ENCODE peak calls at places on chromosomes 11 and 22, in seven cellular contexts. D is IMR-90, M is cardiac fibroblast, C is psoas muscle, S is fibroblast of pulmonary artery, F is AG04449, V is tibial artery. U is an unnamed sample.

GRCh38 chr11:87219266-87219665 is 181.5 kb downstream of the TMEM135 start:
- DNase-seq in D (no peak), M (no peak), C (no peak), S (no peak), F (no peak), V (no peak), U (peak; percentile 20)

GRCh38 chr11:58719406-58720117 is 12.2 kb downstream of the GLYAT start:
- DNase-seq in D (no peak), M (no peak), C (no peak), S (no peak), F (no peak), V (no peak), U (no peak)

GRCh38 chr22:26709617-26710390 is 52.4 kb downstream of the MIAT start:
- DNase-seq in D (peak; percentile 76), M (peak; percentile 80), C (no peak), S (peak; percentile 59), F (peak; percentile 17), V (no peak), U (peak; percentile 76)

GRCh38 chr11:102576350-102576749 is 45.8 kb upstream of the MMP7 start:
- DNase-seq in D (no peak), M (no peak), C (no peak), S (no peak), F (no peak), V (no peak), U (no peak)

GRCh38 chr11:108718466-108718865 is 53.6 kb downstream of the DDX10 start:
- DNase-seq in D (no peak), M (no peak), C (no peak), S (no peak), F (no peak), V (no peak), U (no peak)

GRCh38 chr22:47043835-47044721 is 281.6 kb downstream of the TBC1D22A start:
- DNase-seq in D (peak; percentile 54), M (peak; percentile 34), C (no peak), S (peak; percentile 39), F (no peak), V (peak; percentile 46), U (peak; percentile 17)

GRCh38 chr22:37638351-37639069 is 959 bp upstream of the SH3BP1 start:
- DNase-seq in D (no peak), M (no peak), C (no peak), S (no peak), F (no peak), V (no peak), U (no peak)

GRCh38 chr11:8230178-8230859 is 33.4 kb downstream of the LMO1 start:
- DNase-seq in D (no peak), M (no peak), C (no peak), S (no peak), F (no peak), V (no peak), U (no peak)

GRCh38 chr22:36505998-36506635 is 723 bp downstream of the FOXRED2 start:
- DNase-seq in D (no peak), M (no peak), C (no peak), S (no peak), F (no peak), V (peak; percentile 75), U (no peak)

GRCh38 chr22:37157516-37158289 is 8.0 kb upstream of the IL2RB start:
- DNase-seq in D (peak; percentile 31), M (no peak), C (no peak), S (no peak), F (no peak), V (no peak), U (no peak)

GRCh38 chr22:38352436-38352835 is 35.2 kb upstream of the CSNK1E start:
- DNase-seq in D (no peak), M (no peak), C (no peak), S (no peak), F (no peak), V (peak; percentile 54), U (no peak)

GRCh38 chr11:2541321-2541680 is 96.5 kb downstream of the KCNQ1 start:
- DNase-seq in D (no peak), M (no peak), C (no peak), S (no peak), F (no peak), V (no peak), U (no peak)

GRCh38 chr22:47854680-47855079 is 1092.2 kb downstream of the TBC1D22A start:
- DNase-seq in D (no peak), M (no peak), C (no peak), S (no peak), F (no peak), V (no peak), U (no peak)

DNA sequence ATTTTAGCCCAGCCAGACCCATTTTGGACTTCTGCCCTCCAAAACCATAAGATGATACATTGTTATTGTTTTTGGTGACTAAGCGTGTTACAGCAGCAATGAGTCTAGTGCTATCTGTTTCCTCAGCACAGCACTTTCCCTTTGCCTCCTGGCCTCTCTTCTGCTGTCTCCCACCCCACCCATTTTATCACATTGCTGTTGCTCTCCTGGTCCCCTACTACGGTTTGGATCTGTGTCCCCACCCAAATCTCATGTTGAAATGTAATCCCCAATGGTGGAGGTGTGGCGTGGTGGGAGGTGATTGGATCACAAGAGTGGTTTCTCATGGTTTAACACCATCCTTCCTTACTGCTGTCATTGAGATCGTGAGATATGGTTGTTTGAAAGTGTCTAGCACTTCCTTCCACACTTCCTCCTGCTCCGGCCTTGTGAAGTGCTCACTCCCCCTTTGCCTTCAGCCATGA is 59.8 kb upstream of the CD82 start:
- DNase-seq in D (peak; percentile 61), M (peak; percentile 89), C (no peak), S (peak; percentile 59), F (no peak), V (no peak), U (peak; percentile 64)
- H3K4me3 ChIP-seq in D (no peak overlapping the region), M (no peak overlapping the region), C (no peak overlapping the region), S (no peak overlapping the region), F (no peak overlapping the region), V (no peak overlapping the region), U (no peak overlapping the region)

GRCh38 chr11:3996651-3997050 is 97.9 kb upstream of the RRM1 start:
- DNase-seq in D (no peak), M (no peak), C (no peak), S (no peak), F (no peak), V (no peak), U (no peak)
- TF ChIP-seq CTCF in D (no peak), M (no peak), C (no peak), S (no peak), F (no peak), V (no peak), U (no peak)

DNA sequence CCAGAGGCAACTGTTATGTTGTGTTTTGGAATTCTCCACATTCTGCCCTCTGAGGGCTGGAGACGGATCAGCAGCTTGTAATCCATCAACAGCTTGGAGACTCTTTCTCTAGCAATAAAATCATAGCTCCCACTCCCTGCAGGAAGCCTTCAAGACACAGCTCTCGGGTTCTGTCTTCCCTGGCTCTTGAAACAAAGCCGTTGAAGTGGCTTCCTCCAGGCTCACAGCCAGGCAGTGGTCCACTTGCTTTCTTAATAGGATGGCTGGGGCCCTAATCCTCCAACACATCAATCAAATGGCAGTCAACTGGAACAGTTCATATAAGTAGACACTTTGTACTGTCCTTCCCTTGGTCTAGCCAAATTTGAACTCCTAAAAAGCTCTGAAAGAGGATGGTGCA is 74.4 kb downstream of the SC5D start:
- DNase-seq in D (no peak), M (no peak), C (no peak), S (no peak), F (no peak), V (no peak), U (no peak)
- H3K4me3 ChIP-seq in D (no peak overlapping the region), M (no peak overlapping the region), C (no peak overlapping the region), S (no peak overlapping the region), F (no peak overlapping the region), V (no peak overlapping the region), U (no peak overlapping the region)

GRCh38 chr11:14306481-14306880 is 52.5 kb downstream of the RRAS2 start:
- DNase-seq in D (no peak), M (no peak), C (no peak), S (no peak), F (no peak), V (no peak), U (no peak)
- TF ChIP-seq CTCF in D (no peak), M (peak; percentile 3), C (no peak), S (peak; percentile 13), F (no peak), V (no peak), U (peak; percentile 49)

DNA sequence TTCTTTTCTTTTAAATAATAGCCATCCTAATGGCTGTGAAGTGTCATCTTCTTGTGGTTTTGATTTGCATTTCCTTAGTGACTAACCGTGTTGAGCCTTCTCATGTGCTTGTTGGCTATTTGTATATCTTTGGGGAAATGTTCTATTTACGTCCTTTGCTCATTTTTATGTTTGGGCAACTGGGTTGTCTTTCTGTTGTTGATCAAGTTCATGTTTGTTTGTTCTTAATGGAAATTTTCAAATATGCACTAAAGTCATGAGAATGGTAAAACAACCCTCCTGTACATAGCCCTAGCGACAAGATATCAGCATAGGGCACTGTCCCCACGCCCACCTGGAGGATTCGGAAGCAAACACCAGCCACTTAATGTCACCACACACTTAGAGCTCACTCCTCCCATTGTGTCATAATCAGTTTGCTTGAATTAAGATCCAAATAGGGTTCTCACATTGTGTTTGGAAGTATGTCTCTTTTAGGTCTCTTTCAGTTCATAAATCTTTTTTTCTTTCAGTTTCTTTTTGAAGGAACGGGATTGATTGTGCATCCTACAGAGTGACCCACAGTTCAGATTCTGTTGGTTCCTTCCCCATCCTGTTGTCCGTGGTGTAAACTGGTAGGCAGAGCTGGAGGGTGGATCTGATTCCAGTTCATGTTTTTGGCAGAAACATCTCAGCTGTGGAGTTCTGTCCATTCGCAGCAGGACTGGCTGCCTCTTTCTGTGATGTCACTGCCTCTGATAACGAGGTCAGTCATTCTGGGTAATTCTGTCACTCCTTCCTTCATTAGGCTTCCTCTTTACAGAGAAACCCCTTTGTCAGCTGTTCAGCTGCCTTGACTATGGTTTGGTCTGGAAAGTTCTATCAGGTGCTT is 26.4 kb upstream of the ADORA2A start:
- DNase-seq in D (peak; percentile 45), M (peak; percentile 50), C (no peak), S (no peak), F (no peak), V (no peak), U (no peak)
- H3K4me3 ChIP-seq in D (no peak overlapping the region), M (no peak overlapping the region), C (no peak overlapping the region), S (no peak overlapping the region), F (no peak overlapping the region), V (no peak overlapping the region), U (no peak overlapping the region)

GRCh38 chr22:50621948-50622722 is 5.8 kb downstream of the ARSA start:
- DNase-seq in D (no peak), M (no peak), C (no peak), S (no peak), F (no peak), V (no peak), U (no peak)
- TF ChIP-seq CTCF in D (peak; percentile 9), M (peak; percentile 11), C (no peak), S (peak; percentile 13), F (peak; percentile 10), V (no peak), U (peak; percentile 33)

U was measured in choroid plexus epithelial cell.